ENCODE peak calls at places on chromosome 17, in eight cellular contexts. One of them, this sample, is unnamed.

GRCh38 chr17:145671-146541 is 8.5 kb downstream of the SCGB1C2 start:
- DNase-seq in stomach: peak; percentile 15
- DNase-seq in H1: peak; percentile 45
- DNase-seq in suprapubic skin: peak; percentile 74
- DNase-seq in ovary: peak; percentile 15
- DNase-seq in HepG2: no peak
- DNase-seq in A549: no peak
- DNase-seq in GM12878: no peak
- DNase-seq in this sample: no peak

GRCh38 chr17:13888043-13888442 is 181.3 kb upstream of the COX10 start:
- DNase-seq in stomach: peak; percentile 36
- DNase-seq in H1: no peak
- DNase-seq in suprapubic skin: no peak
- DNase-seq in ovary: peak; percentile 15
- DNase-seq in HepG2: no peak
- DNase-seq in A549: no peak
- DNase-seq in GM12878: no peak
- DNase-seq in this sample: no peak

GRCh38 chr17:55632893-55633292 is 89.8 kb downstream of the TMEM100 start:
- DNase-seq in stomach: no peak
- DNase-seq in H1: no peak
- DNase-seq in suprapubic skin: no peak
- DNase-seq in ovary: no peak
- DNase-seq in HepG2: no peak
- DNase-seq in A549: no peak
- DNase-seq in GM12878: no peak
- DNase-seq in this sample: no peak

GRCh38 chr17:36869856-36870617 is 67.2 kb upstream of the LHX1 start:
- DNase-seq in stomach: no peak
- DNase-seq in H1: no peak
- DNase-seq in suprapubic skin: no peak
- DNase-seq in ovary: no peak
- DNase-seq in HepG2: no peak
- DNase-seq in A549: peak; percentile 75
- DNase-seq in GM12878: no peak
- DNase-seq in this sample: no peak

GRCh38 chr17:30323262-30323894 is 10.5 kb downstream of the TMIGD1 start:
- DNase-seq in stomach: no peak
- DNase-seq in H1: no peak
- DNase-seq in suprapubic skin: no peak
- DNase-seq in ovary: no peak
- DNase-seq in HepG2: no peak
- DNase-seq in A549: no peak
- DNase-seq in GM12878: no peak
- DNase-seq in this sample: no peak

GRCh38 chr17:78356163-78356713 is 3.6 kb downstream of the SOCS3 start:
- DNase-seq in stomach: peak; percentile 54
- DNase-seq in H1: peak; percentile 74
- DNase-seq in suprapubic skin: no peak
- DNase-seq in ovary: no peak
- DNase-seq in HepG2: no peak
- DNase-seq in A549: peak; percentile 87
- DNase-seq in GM12878: peak; percentile 97
- DNase-seq in this sample: no peak

GRCh38 chr17:57424273-57424672 is 167.9 kb downstream of the MSI2 start:
- DNase-seq in stomach: no peak
- DNase-seq in H1: no peak
- DNase-seq in suprapubic skin: no peak
- DNase-seq in ovary: no peak
- DNase-seq in HepG2: no peak
- DNase-seq in A549: no peak
- DNase-seq in GM12878: no peak
- DNase-seq in this sample: no peak

GRCh38 chr17:27666831-27667560 is 36.0 kb downstream of the LGALS9 start:
- DNase-seq in stomach: no peak
- DNase-seq in H1: no peak
- DNase-seq in suprapubic skin: no peak
- DNase-seq in ovary: no peak
- DNase-seq in HepG2: no peak
- DNase-seq in A549: no peak
- DNase-seq in GM12878: no peak
- DNase-seq in this sample: no peak

GRCh38 chr17:27038676-27039075 is 255.2 kb upstream of the WSB1 start:
- DNase-seq in stomach: no peak
- DNase-seq in H1: no peak
- DNase-seq in suprapubic skin: no peak
- DNase-seq in ovary: no peak
- DNase-seq in HepG2: peak; percentile 19
- DNase-seq in A549: peak; percentile 31
- DNase-seq in GM12878: no peak
- DNase-seq in this sample: no peak

GRCh38 chr17:39716879-39717536 is 13.3 kb downstream of the MIEN1 start:
- DNase-seq in stomach: peak; percentile 81
- DNase-seq in H1: no peak
- DNase-seq in suprapubic skin: no peak
- DNase-seq in ovary: no peak
- DNase-seq in HepG2: no peak
- DNase-seq in A549: no peak
- DNase-seq in GM12878: no peak
- DNase-seq in this sample: no peak

GRCh38 chr17:80598813-80599545 is 54.3 kb downstream of the RPTOR start:
- DNase-seq in stomach: no peak
- DNase-seq in H1: no peak
- DNase-seq in suprapubic skin: no peak
- DNase-seq in ovary: no peak
- DNase-seq in HepG2: no peak
- DNase-seq in A549: no peak
- DNase-seq in GM12878: no peak
- DNase-seq in this sample: no peak

GRCh38 chr17:21510686-21511367 is 134.7 kb downstream of the KCNJ12 start:
- DNase-seq in stomach: no peak
- DNase-seq in H1: no peak
- DNase-seq in suprapubic skin: peak; percentile 26
- DNase-seq in ovary: no peak
- DNase-seq in HepG2: no peak
- DNase-seq in A549: no peak
- DNase-seq in GM12878: no peak
- DNase-seq in this sample: no peak
- H3K4me3 ChIP-seq in stomach: peak overlapping the region; percentile 58
- H3K4me3 ChIP-seq in H1: peak overlapping the region; percentile 69
- H3K4me3 ChIP-seq in suprapubic skin: peak overlapping the region; percentile 50
- H3K4me3 ChIP-seq in ovary: peak overlapping the region; percentile 45
- H3K4me3 ChIP-seq in HepG2: no peak overlapping the region
- H3K4me3 ChIP-seq in A549: peak overlapping the region; percentile 43
- H3K4me3 ChIP-seq in GM12878: no peak overlapping the region
- H3K4me3 ChIP-seq in this sample: peak overlapping the region; percentile 56

GRCh38 chr17:5788266-5788900 is 204.1 kb upstream of the NLRP1 start:
- DNase-seq in stomach: no peak
- DNase-seq in H1: no peak
- DNase-seq in suprapubic skin: no peak
- DNase-seq in ovary: no peak
- DNase-seq in HepG2: no peak
- DNase-seq in A549: no peak
- DNase-seq in GM12878: no peak
- DNase-seq in this sample: no peak
- TF ChIP-seq EP300 in stomach: no peak
- TF ChIP-seq EP300 in H1: no peak
- TF ChIP-seq EP300 in suprapubic skin: no peak
- TF ChIP-seq EP300 in ovary: no peak
- TF ChIP-seq EP300 in HepG2: no peak
- TF ChIP-seq EP300 in A549: no peak
- TF ChIP-seq EP300 in GM12878: no peak
- TF ChIP-seq EP300 in this sample: no peak

DNA sequence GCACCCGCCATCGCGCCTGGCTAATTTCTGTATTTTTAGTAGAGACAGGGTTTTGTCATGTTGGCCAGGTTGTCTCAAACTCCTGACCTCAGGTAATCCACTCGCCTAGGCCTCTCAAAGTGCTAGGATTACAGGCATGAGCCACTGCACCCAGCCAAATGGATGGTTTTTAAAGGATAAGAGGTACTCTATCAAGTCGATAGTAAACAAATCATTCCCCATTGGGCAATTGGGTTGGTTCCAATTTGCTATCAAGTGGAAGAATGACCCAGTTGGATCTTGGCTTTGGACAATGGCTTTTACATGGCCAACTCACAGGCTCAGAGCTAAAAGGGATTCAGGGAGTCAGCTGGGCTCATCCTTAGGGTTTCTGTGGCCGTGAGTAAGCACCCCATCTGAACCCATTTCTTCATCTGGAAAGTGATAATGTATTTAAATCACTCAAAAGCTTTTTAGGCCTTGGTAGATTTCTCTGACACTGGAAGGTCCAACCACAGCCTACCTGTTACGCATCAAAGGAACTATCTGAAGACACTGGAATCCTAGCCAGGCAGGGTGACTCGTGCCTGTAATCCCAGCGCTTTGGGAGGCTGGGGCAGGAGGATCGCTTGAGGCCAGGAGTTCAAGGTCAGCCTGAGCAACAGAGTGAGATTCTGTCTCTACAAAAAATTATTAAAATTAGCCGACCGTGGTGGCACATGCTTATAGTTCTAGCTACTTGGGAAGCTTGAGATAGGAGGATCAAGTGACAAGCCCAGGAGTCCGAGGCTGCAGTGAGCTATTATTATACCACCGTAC is 18.6 kb upstream of the G6PC1 start:
- DNase-seq in stomach: no peak
- DNase-seq in H1: no peak
- DNase-seq in suprapubic skin: no peak
- DNase-seq in ovary: no peak
- DNase-seq in HepG2: no peak
- DNase-seq in A549: no peak
- DNase-seq in GM12878: no peak
- DNase-seq in this sample: no peak
- TF ChIP-seq CTCF in stomach: no peak
- TF ChIP-seq CTCF in H1: no peak
- TF ChIP-seq CTCF in suprapubic skin: no peak
- TF ChIP-seq CTCF in ovary: no peak
- TF ChIP-seq CTCF in HepG2: no peak
- TF ChIP-seq CTCF in A549: no peak
- TF ChIP-seq CTCF in GM12878: no peak
- TF ChIP-seq CTCF in this sample: no peak

GRCh38 chr17:10843806-10844205 is 5.9 kb upstream of the PIRT start:
- DNase-seq in stomach: peak; percentile 86
- DNase-seq in H1: peak; percentile 57
- DNase-seq in suprapubic skin: no peak
- DNase-seq in ovary: peak; percentile 27
- DNase-seq in HepG2: no peak
- DNase-seq in A549: no peak
- DNase-seq in GM12878: no peak
- DNase-seq in this sample: no peak

GRCh38 chr17:10844667-10845387 is 6.9 kb upstream of the PIRT start:
- DNase-seq in stomach: peak; percentile 90
- DNase-seq in H1: peak; percentile 81
- DNase-seq in suprapubic skin: peak; percentile 89
- DNase-seq in ovary: peak; percentile 78
- DNase-seq in HepG2: peak; percentile 45
- DNase-seq in A549: peak; percentile 82
- DNase-seq in GM12878: peak; percentile 5
- DNase-seq in this sample: no peak

GRCh38 chr17:10842658-10843057 is 4.8 kb upstream of the PIRT start:
- DNase-seq in stomach: peak; percentile 84
- DNase-seq in H1: no peak
- DNase-seq in suprapubic skin: no peak
- DNase-seq in ovary: no peak
- DNase-seq in HepG2: no peak
- DNase-seq in A549: no peak
- DNase-seq in GM12878: no peak
- DNase-seq in this sample: no peak

DNA sequence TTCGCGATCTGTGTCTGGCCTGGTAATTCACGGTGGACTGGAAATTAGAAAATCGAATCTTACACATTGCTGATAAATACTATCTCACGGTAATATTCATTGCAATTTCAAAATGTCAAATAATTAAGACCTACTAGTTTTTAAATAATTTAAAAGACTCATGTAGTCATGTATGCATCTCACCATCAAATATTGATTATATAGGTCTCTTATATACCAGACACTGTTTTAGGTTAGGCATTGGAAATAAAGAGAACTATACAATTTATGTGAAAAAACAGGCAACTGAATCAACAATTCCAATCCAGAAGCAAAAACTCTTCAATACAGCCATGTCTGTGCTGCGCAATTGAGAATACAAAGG is 7.5 kb upstream of the PIRT start:
- DNase-seq in stomach: no peak
- DNase-seq in H1: no peak
- DNase-seq in suprapubic skin: no peak
- DNase-seq in ovary: no peak
- DNase-seq in HepG2: no peak
- DNase-seq in A549: no peak
- DNase-seq in GM12878: no peak
- DNase-seq in this sample: no peak
- H3K4me3 ChIP-seq in stomach: peak overlapping the region; percentile 50
- H3K4me3 ChIP-seq in H1: peak overlapping the region; percentile 69
- H3K4me3 ChIP-seq in suprapubic skin: peak overlapping the region; percentile 55
- H3K4me3 ChIP-seq in ovary: no peak overlapping the region
- H3K4me3 ChIP-seq in HepG2: no peak overlapping the region
- H3K4me3 ChIP-seq in A549: no peak overlapping the region
- H3K4me3 ChIP-seq in GM12878: no peak overlapping the region
- H3K4me3 ChIP-seq in this sample: peak overlapping the region; percentile 57